ENCODE peak calls at places on chromosomes 16 and 17, in four cellular contexts. L is WTC11, H is progenitor cell of endocrine pancreas, R is right lobe of liver. G is an unnamed sample.

GRCh38 chr17:7416323-7416722 is 3.8 kb upstream of the SPEM1 start:
- DNase-seq in L (no peak), H (no peak), R (no peak), G (no peak)

GRCh38 chr16:86046026-86046713 is 147.2 kb downstream of the IRF8 start:
- DNase-seq in L (no peak), H (no peak), R (no peak), G (no peak)

GRCh38 chr17:34582185-34582900 is 3.0 kb downstream of the TMEM132E start:
- DNase-seq in L (peak), H (no peak), R (no peak), G (peak)

GRCh38 chr16:86827521-86827920 is 249.2 kb downstream of the FOXL1 start:
- DNase-seq in L (no peak), H (no peak), R (no peak), G (no peak)

GRCh38 chr17:2068101-2068518 is 13.2 kb downstream of the HIC1 start:
- DNase-seq in L (no peak), H (no peak), R (no peak), G (no peak)

GRCh38 chr17:49779730-49780220 is 8.7 kb upstream of the KAT7 start:
- DNase-seq in L (no peak), H (no peak), R (no peak), G (no peak)

GRCh38 chr17:38415250-38416194 is 12.7 kb upstream of the ARHGAP23 start:
- DNase-seq in L (peak), H (no peak), R (no peak), G (peak)

GRCh38 chr17:50831430-50832064 is 3.8 kb upstream of the WFIKKN2 start:
- DNase-seq in L (no peak), H (no peak), R (no peak), G (no peak)

GRCh38 chr16:84299734-84300440 is 5.2 kb downstream of the WFDC1 start:
- DNase-seq in L (peak), H (no peak), R (no peak), G (no peak)

GRCh38 chr17:6160188-6160555 is 90.0 kb downstream of the WSCD1 start:
- DNase-seq in L (no peak), H (no peak), R (no peak), G (no peak)

GRCh38 chr16:66093217-66093616 is 273.3 kb upstream of the CDH5 start:
- DNase-seq in L (no peak), H (no peak), R (no peak), G (no peak)

GRCh38 chr16:2042171-2042570 is 5.5 kb downstream of the NTHL1 start:
- DNase-seq in L (no peak), H (no peak), R (no peak), G (peak)

GRCh38 chr17:66837226-66837625 is 2.3 kb downstream of the CACNG5 start:
- DNase-seq in L (no peak), H (no peak), R (no peak), G (no peak)

GRCh38 chr17:3727041-3727440 is 3.3 kb downstream of the HASPIN start:
- DNase-seq in L (no peak), H (no peak), R (no peak), G (no peak)

GRCh38 chr16:66662445-66663194 is 33.9 kb downstream of the CMTM4 start:
- DNase-seq in L (no peak), H (no peak), R (no peak), G (no peak)

GRCh38 chr17:42928714-42929496 is 28.3 kb downstream of the G6PC1 start:
- DNase-seq in L (peak), H (no peak), R (no peak), G (peak)

GRCh38 chr17:78923660-78924453 is 1.3 kb downstream of the TIMP2 start:
- DNase-seq in L (peak), H (peak), R (peak), G (no peak)

GRCh38 chr17:21231533-21231932 is 17.6 kb upstream of the TMEM11 start:
- DNase-seq in L (no peak), H (no peak), R (no peak), G (no peak)

GRCh38 chr16:26598061-26598460 is 468.7 kb upstream of the C16orf82 start:
- DNase-seq in L (no peak), H (no peak), R (no peak), G (no peak)

GRCh38 chr17:8209909-8210760 is at the start of gene AURKB:
- DNase-seq in L (peak), H (peak), R (peak), G (peak)

GRCh38 chr16:18933501-18933900 is 7.3 kb upstream of the SMG1 start:
- DNase-seq in L (no peak), H (no peak), R (no peak), G (no peak)

GRCh38 chr17:4068918-4069317 is 73.9 kb downstream of the ZZEF1 start:
- DNase-seq in L (no peak), H (no peak), R (no peak), G (no peak)

GRCh38 chr17:42009170-42009569 is 8.1 kb downstream of the DNAJC7 start:
- DNase-seq in L (no peak), H (no peak), R (no peak), G (no peak)

GRCh38 chr16:21603920-21604319 is 4.5 kb downstream of the METTL9 start:
- DNase-seq in L (no peak), H (no peak), R (no peak), G (no peak)

GRCh38 chr17:158379-158778 is 21.0 kb downstream of the SCGB1C2 start:
- DNase-seq in L (no peak), H (no peak), R (no peak), G (no peak)

GRCh38 chr17:2996938-2997670 is 66.3 kb downstream of the OR1D5 start:
- DNase-seq in L (no peak), H (no peak), R (no peak), G (no peak)

DNA sequence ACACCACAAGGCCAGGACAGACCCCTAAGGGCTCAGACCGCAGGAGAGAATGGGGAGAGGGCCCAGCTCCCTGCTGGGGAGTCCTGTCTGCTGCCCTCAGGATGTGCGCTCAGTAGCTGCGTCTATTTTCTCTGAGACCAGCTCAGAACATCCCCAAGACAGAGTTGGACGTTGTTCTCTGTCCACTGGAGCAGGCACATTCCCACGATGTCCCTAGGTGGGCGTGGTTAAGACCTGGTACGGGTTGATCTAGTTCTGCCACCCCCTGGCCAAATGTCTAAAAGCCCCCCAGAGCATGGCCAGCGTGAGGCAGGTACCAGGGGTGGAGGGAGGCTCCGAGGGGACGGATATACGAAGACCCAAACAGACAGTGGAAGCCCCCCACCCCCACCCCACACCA is 842 bp upstream of the CALB2 start:
- DNase-seq in L (peak), H (no peak), R (no peak), G (no peak)
- TF ChIP-seq CTCF in L (no peak), H (no peak), R (no peak), G (no peak)

DNA sequence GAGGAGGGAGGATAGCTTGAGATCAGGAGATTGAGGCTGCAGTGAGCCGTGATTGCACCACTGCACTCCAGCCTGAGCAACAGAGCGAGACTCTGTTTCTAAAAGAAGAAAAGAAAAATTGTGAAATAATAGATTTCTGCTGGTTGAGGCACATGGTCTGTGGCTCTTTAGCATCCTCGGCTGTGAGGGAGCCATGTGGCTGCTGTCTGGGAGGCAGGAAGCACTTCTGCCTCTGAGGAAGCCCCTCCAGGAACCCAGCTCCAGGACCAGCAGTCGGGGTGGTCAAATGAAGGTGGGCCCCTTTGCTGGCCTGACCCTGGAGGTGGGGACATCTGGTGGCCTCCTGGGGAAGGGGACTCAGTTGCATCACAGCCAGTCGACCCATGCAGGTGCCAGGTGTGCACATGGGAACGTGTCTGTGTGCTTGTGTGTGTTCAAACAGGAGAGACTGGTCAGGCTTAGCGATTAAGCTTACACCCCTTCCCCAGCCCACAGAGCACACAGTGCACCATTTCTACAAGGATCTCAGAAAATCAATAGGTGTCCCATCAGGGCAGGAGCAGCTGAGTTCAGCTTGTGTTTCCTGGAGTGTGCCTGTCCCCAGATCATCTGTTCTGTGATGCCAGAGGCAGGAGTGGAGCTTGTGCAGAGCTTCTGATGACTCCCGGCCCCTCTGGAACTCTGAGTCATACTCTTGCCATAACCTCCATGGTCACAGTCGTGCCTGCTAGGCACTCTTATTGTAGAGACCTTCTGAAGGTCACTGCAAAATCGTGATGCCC is 24.3 kb upstream of the MGAT5B start:
- DNase-seq in L (no peak), H (no peak), R (no peak), G (peak)
- TF ChIP-seq CTCF in L (no peak), H (peak), R (no peak), G (no peak)

DNA sequence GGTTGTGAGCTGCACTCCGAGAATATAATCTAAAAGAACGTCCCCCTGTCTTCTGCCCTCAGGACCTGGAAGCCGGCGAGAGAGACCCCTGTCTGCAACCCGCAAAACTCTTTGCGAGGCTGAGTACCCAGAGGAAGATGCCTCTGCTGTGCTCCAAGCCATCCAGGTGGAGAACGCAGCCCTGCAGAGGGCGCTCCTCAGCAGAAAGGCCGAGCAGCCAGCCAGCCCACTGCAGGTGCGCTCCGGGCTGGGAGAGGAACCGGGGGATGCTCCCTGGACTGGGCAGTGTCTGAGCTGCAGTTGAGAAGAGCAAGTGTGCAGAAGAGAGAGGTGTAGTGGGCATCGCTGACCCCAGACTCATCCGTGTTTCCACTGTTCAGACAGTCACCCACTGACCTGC is 148.3 kb downstream of the KATNIP start:
- DNase-seq in L (peak), H (no peak), R (no peak), G (peak)
- TF ChIP-seq CTCF in L (peak), H (peak), R (no peak), G (peak)

GRCh38 chr17:18158022-18158600 is 25.5 kb upstream of the ALKBH5 start:
- DNase-seq in L (peak), H (peak), R (peak), G (peak)
- TF ChIP-seq CTCF in L (no peak), H (no peak), R (no peak), G (no peak)

GRCh38 chr17:83067718-83068261 is 11.6 kb upstream of the METRNL start:
- DNase-seq in L (no peak), H (no peak), R (peak), G (no peak)
- TF ChIP-seq CTCF in L (no peak), H (peak), R (no peak), G (no peak)

GRCh38 chr17:81558941-81559806 is 7.0 kb upstream of the FAAP100 start:
- DNase-seq in L (peak), H (no peak), R (no peak), G (peak)
- TF ChIP-seq CTCF in L (no peak), H (no peak), R (peak), G (no peak)

DNA sequence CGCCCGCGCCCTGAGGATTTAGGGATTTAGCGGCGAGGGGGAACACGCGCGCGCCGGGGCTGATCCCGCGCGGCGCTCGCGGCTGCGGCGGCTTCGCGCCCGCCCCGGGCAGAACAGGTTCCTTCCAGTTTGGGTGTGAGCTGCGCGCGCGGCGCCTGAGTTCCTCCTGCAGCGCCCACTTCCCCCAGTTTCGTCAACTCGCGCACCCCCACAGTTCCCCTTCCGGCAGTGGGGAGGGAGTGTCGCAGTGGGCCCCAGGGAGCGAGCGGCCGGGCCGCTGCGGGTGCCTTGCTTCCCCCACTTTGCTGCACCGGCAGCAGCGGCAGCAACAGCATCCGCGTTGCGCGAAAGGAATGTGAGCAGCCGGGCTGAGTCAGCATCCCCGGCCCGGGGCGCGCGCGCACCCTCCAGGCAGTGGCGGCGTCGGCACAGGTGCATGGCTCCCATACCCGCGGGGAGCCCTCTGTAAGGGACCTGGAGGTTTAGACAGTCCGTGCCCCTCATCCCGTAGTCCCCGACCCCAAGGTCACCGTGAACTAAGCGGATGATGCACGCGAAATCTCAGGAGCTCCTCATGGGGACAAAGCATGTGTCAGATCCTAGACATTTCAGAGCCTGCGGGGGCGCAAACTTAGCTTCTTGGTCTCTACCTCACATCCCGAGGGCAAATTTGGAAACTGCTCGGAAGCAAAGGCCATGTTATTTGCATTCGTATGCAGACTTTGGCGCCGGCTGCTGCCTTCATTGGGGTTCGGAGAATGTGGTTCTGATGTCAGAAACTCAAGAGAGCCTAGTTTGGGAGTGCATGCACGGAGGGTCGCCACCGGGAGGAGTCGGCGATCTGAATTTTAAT is 767 bp downstream of the ARSG start:
- DNase-seq in L (peak), H (peak), R (peak), G (peak)
- TF ChIP-seq CTCF in L (no peak), H (peak), R (no peak), G (no peak)

G was measured in glutamatergic neuron.